ENCODE peak calls at places on chromosomes 1 and 21, in nine cellular contexts. K is foreskin fibroblast; O is HFFc6; T is IMR-90; Y is CD8-positive, alpha-beta T cell; W is fibroblast of mammary gland; B is AG09309; H is dorsolateral prefrontal cortex; S is psoas muscle. E is an unnamed sample.

GRCh38 chr1:155226188-155226909 is 17.9 kb downstream of the MTX1 start:
- DNase-seq in W (peak), S (peak), O (peak), Y (peak), T (peak), H (peak), K (peak), B (no peak), E (peak)

GRCh38 chr1:168752171-168752570 is 23.2 kb upstream of the DPT start:
- DNase-seq in Y (no peak), B (no peak), W (no peak), S (no peak), O (no peak), K (no peak), T (no peak), H (no peak), E (no peak)

GRCh38 chr1:29332204-29332603 is 95.9 kb downstream of the PTPRU start:
- DNase-seq in W (peak), H (no peak), O (peak), S (no peak), K (peak), B (no peak), T (peak), Y (no peak), E (no peak)

GRCh38 chr1:232991238-232991637 is 40.8 kb downstream of the NTPCR start:
- DNase-seq in S (no peak), W (peak), B (no peak), O (no peak), K (no peak), T (no peak), H (no peak), Y (no peak), E (no peak)

GRCh38 chr21:30518876-30519275 is 16.9 kb upstream of the KRTAP19-5 start:
- DNase-seq in B (no peak), W (no peak), S (no peak), H (no peak), O (no peak), K (no peak), Y (no peak), T (no peak), E (no peak)

GRCh38 chr21:46507562-46507961 is 48.9 kb downstream of the DIP2A start:
- DNase-seq in S (no peak), O (no peak), W (no peak), T (no peak), K (no peak), H (no peak), B (no peak), Y (no peak), E (no peak)

GRCh38 chr1:150272379-150272840 is at the start of gene C1orf54:
- DNase-seq in Y (no peak), T (peak), S (peak), K (peak), O (peak), H (no peak), B (no peak), W (peak), E (no peak)

GRCh38 chr21:16193758-16194606 is 464.2 kb downstream of the USP25 start:
- DNase-seq in B (peak), S (peak), T (peak), H (peak), O (peak), K (peak), W (peak), Y (no peak), E (no peak)

GRCh38 chr1:43367026-43367903 is 546 bp downstream of the ELOVL1 start:
- DNase-seq in H (no peak), O (no peak), T (no peak), B (no peak), W (no peak), S (peak), Y (peak), K (peak), E (no peak)

GRCh38 chr21:38355992-38356781 is 99.4 kb downstream of the KCNJ15 start:
- DNase-seq in S (peak), W (peak), Y (peak), K (peak), B (no peak), H (peak), O (peak), T (peak), E (peak)

GRCh38 chr21:42565886-42566523 is 52.4 kb downstream of the SLC37A1 start:
- DNase-seq in B (no peak), Y (no peak), H (peak), T (no peak), K (no peak), W (no peak), O (no peak), S (no peak), E (no peak)

GRCh38 chr1:200429221-200429751 is 19.4 kb upstream of the ZNF281 start:
- DNase-seq in W (peak), T (peak), B (peak), O (peak), Y (no peak), K (peak), H (no peak), S (no peak), E (no peak)

GRCh38 chr1:82086739-82087138 is 286.0 kb downstream of the ADGRL2 start:
- DNase-seq in H (no peak), O (no peak), Y (no peak), B (no peak), W (peak), T (no peak), K (peak), S (no peak), E (no peak)

GRCh38 chr1:66916320-66916719 is 8.3 kb downstream of the DNAI4 start:
- DNase-seq in K (peak), O (no peak), B (no peak), T (no peak), Y (no peak), S (no peak), H (no peak), W (peak), E (no peak)

GRCh38 chr1:14583788-14584187 is 14.7 kb upstream of the KAZN start:
- DNase-seq in K (no peak), T (no peak), W (no peak), Y (no peak), S (no peak), H (no peak), B (no peak), O (no peak), E (no peak)

GRCh38 chr1:8015036-8015808 is 10.9 kb downstream of the ERRFI1 start:
- DNase-seq in S (no peak), O (peak), W (peak), K (peak), H (no peak), B (peak), Y (no peak), T (peak), E (no peak)

GRCh38 chr1:214708321-214708960 is 105.4 kb downstream of the CENPF start:
- DNase-seq in S (no peak), B (no peak), T (peak), Y (no peak), O (peak), H (no peak), K (peak), W (peak), E (no peak)

GRCh38 chr1:58460469-58460868 is 86.1 kb downstream of the OMA1 start:
- DNase-seq in O (peak), H (no peak), B (no peak), K (peak), S (no peak), W (peak), T (peak), Y (no peak), E (no peak)

GRCh38 chr1:226026833-226027232 is 27.7 kb upstream of the SDE2 start:
- DNase-seq in S (no peak), O (no peak), B (no peak), Y (no peak), W (no peak), K (no peak), H (no peak), T (no peak), E (no peak)

GRCh38 chr1:203368624-203369451 is 17.9 kb upstream of the FMOD start:
- DNase-seq in K (peak), T (peak), H (no peak), S (peak), Y (no peak), W (peak), O (peak), B (no peak), E (no peak)
- TF ChIP-seq CTCF in K (peak), T (peak), H (no peak), S (peak), Y (no peak), W (peak), O (peak), B (peak), E (no peak)

GRCh38 chr21:17231124-17231523 is 281.7 kb upstream of the CXADR start:
- DNase-seq in Y (no peak), B (no peak), O (no peak), H (no peak), T (no peak), W (no peak), S (no peak), K (no peak), E (no peak)
- TF ChIP-seq CTCF in Y (no peak), B (no peak), O (no peak), H (no peak), T (no peak), W (peak), S (no peak), K (no peak), E (no peak)

DNA sequence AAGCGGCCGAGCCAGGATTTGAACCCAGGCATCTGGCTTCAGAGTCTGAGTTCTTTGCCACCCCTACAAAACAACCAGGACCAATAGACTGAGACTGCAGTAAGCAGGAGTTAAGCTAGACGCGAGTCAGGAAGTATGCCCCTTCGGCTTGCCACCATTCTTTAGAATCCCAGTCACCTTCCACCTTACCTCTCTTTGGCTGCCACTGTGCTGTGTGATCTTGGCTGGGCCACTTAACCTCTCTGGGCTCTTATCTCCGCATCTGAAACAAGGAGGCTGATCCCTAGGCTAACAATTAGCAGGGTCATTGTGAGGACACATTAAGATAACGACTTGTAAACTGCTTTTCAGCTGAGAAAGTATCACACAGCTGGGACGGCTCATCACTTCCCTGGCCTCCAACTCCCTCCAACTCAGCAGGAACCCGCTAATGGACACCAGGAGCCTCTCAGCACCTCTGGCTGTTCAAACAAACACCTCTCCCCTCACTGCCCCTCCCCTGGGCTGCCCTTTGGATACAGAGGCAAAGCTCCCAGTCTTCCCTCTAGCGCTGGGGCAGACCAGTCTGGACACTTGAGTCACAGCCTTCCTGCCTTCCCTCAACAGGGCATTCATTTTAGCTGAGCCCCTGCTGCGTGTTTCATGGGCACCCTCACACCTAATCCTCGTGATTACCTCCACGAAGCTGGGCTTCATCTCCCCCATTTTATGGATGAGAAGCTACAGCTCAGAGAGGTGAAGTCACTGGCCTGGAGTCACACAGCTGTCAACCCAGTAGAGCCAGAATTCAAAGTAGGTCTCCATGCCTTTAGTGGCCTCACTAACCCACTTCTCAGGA is 83.2 kb downstream of the CAMK2N1 start:
- DNase-seq in K (no peak), H (no peak), O (no peak), T (no peak), Y (no peak), W (no peak), S (no peak), B (no peak), E (no peak)
- TF ChIP-seq CTCF in K (no peak), H (no peak), O (no peak), T (no peak), Y (no peak), W (no peak), S (no peak), B (no peak), E (no peak)

GRCh38 chr1:34286547-34286946 is 109.8 kb downstream of the C1orf94 start:
- DNase-seq in K (no peak), O (no peak), Y (no peak), S (no peak), W (no peak), B (no peak), H (no peak), T (no peak), E (no peak)

GRCh38 chr1:34296059-34296458 is 119.4 kb downstream of the C1orf94 start:
- DNase-seq in H (no peak), T (no peak), O (no peak), B (no peak), W (no peak), K (no peak), S (no peak), Y (no peak), E (no peak)

DNA sequence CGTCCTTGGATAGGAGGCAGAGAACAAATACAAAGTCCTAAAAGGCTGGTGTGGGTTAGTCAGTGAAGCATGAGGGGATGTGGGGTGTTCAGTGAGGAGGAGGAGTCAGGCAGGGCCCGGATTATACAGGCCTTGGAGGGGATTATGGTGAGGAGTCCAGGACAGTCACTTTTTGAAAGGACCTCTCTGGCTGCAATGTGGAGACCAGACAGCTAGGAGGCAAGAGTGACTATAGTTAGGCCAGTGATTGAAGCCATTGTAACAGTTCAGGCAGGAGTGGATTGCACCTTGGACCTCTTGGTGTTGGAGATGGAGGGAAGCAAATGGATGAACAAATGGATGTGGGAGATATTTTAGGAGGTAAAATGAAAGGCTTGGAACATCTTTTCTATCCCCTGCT is 115.8 kb downstream of the C1orf94 start:
- DNase-seq in B (no peak), W (no peak), S (no peak), Y (no peak), O (no peak), T (no peak), H (no peak), K (no peak), E (no peak)
- TF ChIP-seq CTCF in B (peak), W (no peak), S (no peak), Y (no peak), O (no peak), T (no peak), H (no peak), K (no peak), E (no peak)

E was measured in omental fat pad.